ENCODE peak calls at places on chromosomes 13 and 19, in four cellular contexts. D is heart right ventricle, Q is AG10803, M is Peyer's patch. J is an unnamed sample.

GRCh38 chr13:43077906-43078305 is 54.5 kb downstream of the DNAJC15 start:
- DNase-seq in D (no peak), Q (peak), M (no peak), J (peak)

GRCh38 chr19:33500586-33500985 is 21.0 kb downstream of the PEPD start:
- DNase-seq in D (no peak), Q (no peak), M (no peak), J (no peak)

GRCh38 chr13:60018536-60018935 is 145.2 kb downstream of the DIAPH3 start:
- DNase-seq in D (no peak), Q (peak), M (no peak), J (no peak)

GRCh38 chr19:14004619-14005380 is 1.3 kb downstream of the RFX1 start:
- DNase-seq in D (peak), Q (peak), M (peak), J (peak)

GRCh38 chr13:39765801-39766463 is 110.5 kb downstream of the COG6 start:
- DNase-seq in D (peak), Q (peak), M (peak), J (peak)

GRCh38 chr19:18510216-18510615 is 11.7 kb downstream of the ELL start:
- DNase-seq in D (no peak), Q (no peak), M (no peak), J (no peak)

GRCh38 chr19:5065717-5066116 is 96.8 kb downstream of the KDM4B start:
- DNase-seq in D (no peak), Q (no peak), M (no peak), J (no peak)

GRCh38 chr13:98022210-98022609 is 68.7 kb downstream of the IPO5 start:
- DNase-seq in D (no peak), Q (peak), M (no peak), J (peak)

GRCh38 chr19:33502991-33503790 is 18.4 kb downstream of the PEPD start:
- DNase-seq in D (no peak), Q (no peak), M (no peak), J (no peak)

GRCh38 chr19:10237702-10238101 is 6.6 kb upstream of the S1PR2 start:
- DNase-seq in D (no peak), Q (no peak), M (no peak), J (no peak)

GRCh38 chr19:34269489-34269888 is 15.1 kb downstream of the GARRE1 start:
- DNase-seq in D (no peak), Q (no peak), M (peak), J (no peak)

GRCh38 chr19:11890634-11891033 is 3.1 kb downstream of the ZNF69 start:
- DNase-seq in D (no peak), Q (no peak), M (no peak), J (no peak)

GRCh38 chr19:11887247-11887617 is 350 bp upstream of the ZNF69 start:
- DNase-seq in D (no peak), Q (peak), M (no peak), J (no peak)

DNA sequence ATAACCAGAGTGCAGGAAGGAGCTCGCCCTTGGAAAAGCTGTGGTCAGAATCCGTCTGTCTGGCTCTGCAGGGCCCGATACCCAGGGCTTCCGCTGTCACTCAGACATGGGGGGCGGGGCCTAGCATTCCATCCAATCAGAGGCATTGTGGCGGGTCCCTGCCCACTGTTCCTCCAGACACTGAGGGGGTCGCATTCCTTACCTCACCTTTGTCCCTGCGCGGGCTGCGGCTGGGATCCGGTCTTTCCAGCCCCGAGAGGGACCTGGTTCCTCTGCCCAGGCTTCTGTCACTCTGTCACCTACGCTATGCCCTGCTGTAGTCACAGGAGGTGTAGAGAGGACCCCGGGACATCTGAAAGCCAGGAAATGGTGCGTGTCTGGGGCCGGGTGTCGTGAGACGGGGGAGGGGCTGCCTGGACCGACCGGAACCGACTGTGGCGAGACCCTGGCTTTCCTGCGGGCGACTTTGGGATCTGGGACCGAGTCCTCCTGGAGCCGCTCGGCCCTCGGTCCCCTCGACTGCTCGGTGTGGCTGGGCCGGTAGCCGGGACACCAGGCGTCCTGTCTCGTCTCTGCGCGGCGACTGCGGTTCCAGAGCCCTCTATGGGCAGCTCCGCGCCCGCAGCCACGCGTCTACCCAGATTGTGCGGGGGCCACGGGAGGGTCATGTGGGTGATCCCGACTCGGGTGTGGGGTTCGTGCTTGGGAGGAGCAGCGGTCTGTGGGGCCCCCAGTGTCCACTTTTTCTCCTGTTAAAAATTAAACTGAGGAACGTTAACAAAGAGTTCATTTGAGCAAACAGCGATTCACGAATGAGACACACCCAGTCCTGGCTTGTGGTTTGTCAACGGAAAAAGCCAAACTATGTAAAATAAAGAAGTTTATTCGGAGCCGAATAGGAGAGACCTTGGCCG is at the start of gene ZNF69:
- DNase-seq in D (peak), Q (peak), M (peak), J (peak)
- TF ChIP-seq CTCF in D (peak), Q (peak), M (peak), J (no peak)

DNA sequence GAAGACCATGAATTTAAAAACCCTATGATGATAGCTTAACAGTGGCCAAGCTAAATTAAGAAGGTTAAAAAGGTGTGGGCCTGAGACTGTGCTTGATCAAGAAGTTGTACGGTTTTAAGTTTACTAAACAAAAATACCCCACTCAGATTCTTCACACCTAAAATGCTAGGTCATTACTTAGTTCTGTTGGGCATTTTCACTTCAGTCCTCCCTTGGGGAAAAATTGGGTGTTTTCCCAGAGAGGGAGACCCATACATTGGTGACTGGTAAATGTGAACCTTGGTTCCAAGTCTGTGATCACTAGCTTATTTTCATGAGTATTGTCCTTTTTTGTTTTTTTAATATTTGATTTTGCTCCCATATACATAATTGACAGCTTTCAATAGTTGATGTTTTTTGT is 44.4 kb downstream of the MTUS2 start:
- DNase-seq in D (no peak), Q (no peak), M (no peak), J (no peak)
- H3K4me3 ChIP-seq in D (no peak), Q (no peak), M (no peak), J (no peak)

GRCh38 chr19:50465000-50465399 is 11.3 kb upstream of the EMC10 start:
- DNase-seq in D (no peak), Q (no peak), M (peak), J (no peak)
- TF ChIP-seq CTCF in D (no peak), Q (no peak), M (no peak), J (no peak)

DNA sequence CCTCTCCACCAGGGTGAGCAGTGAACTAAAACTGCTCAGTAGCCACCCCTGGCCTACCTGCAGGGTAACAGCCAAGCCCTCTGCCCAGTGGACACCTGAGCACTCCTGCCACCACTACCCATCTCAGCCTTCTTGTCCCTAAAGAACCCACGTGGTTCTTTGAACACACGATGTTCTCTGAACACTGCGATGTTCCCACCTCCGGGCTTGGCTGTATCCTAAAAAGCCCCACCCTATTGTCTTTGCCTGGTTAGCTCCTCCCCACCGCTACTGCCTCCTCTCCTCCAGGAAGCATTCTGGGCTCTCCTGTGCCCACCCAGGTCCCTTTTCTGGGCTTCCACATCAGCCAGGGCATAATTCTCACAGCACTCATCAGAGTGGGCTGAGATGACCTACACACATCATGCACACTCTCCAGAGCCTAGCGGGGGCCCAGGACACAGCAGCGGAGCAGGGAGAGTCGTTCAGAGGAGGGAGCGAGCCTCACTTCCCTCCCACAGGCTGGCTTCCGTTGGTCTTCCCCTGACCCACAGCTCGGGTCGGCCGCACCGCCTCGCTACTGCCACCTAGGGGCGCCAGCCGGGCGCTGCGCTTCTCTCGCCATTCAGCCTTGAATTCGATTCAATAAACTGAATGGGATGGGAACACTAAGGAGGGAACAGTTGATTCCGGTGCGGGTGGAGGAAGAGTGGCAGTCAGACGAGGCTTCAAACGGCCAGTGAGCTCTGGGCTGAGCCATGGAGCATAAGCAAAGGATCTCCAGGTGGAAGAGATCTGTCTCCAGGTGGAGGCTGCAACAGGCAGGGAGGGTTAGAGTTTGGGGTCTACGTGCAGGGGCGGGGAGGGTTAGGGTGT is 3.2 kb downstream of the ELAVL1 start:
- DNase-seq in D (peak), Q (peak), M (peak), J (peak)
- H3K4me3 ChIP-seq in D (peak), Q (peak), M (peak), J (peak)

DNA sequence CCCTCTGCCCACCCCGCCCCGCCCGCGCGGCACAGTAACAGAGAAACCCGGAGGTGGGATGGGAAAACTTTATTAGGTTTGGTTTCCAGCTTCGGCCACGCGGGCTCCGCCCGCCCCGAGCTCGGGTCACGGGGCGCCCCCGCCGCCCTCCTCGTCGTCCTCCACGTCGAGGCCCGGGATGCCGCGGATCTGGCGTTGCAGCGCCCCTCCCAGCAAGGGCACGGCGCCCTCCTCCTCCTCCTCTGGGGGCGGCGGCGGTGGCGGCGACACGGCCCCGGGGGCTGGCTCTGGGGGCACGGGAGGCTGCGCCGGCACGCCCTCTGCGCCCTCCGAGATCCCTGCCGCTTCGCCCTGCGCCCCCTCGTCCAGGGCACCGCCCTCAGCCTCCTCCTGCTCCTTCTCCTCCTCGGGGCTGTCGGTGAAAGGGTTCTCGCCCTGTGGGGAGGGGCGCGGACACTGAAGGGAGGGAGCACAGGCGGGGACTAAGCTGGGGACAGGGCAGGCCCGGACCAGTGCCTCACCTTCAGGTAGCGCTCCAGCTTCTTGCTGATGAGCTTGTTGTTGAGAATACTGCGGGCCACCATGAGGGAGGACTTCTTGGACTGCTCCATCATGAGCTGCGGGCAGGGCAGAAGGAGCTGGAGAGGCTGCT is 535 bp upstream of the AKAP8 start:
- DNase-seq in D (no peak), Q (peak), M (peak), J (peak)
- TF ChIP-seq CTCF in D (no peak), Q (no peak), M (no peak), J (no peak)

J was measured in foreskin fibroblast.